ENCODE peak calls at places on chromosomes 13 and 19, in four cellular contexts. A is Calu3, F is thoracic aorta, W is HFFc6. H is an unnamed sample.

GRCh38 chr13:89925107-89925506 is 1422.4 kb upstream of the MIR17HG start:
- DNase-seq in A (peak; percentile 1), F (no peak), W (no peak), H (no peak)

GRCh38 chr19:45881909-45882528 is 3.9 kb downstream of the IRF2BP1 start:
- DNase-seq in A (peak; percentile 61), F (no peak), W (no peak), H (no peak)

GRCh38 chr13:93364166-93364565 is 137.6 kb downstream of the GPC6 start:
- DNase-seq in A (no peak), F (no peak), W (no peak), H (no peak)

GRCh38 chr13:94154362-94154761 is 325.1 kb downstream of the DCT start:
- DNase-seq in A (no peak), F (no peak), W (peak; percentile 52), H (no peak)

GRCh38 chr19:51727349-51727880 is 3.6 kb upstream of the HAS1 start:
- DNase-seq in A (no peak), F (no peak), W (peak; percentile 24), H (no peak)

GRCh38 chr13:26528527-26528926 is 29.0 kb upstream of the WASF3 start:
- DNase-seq in A (no peak), F (no peak), W (no peak), H (no peak)

GRCh38 chr19:18429717-18430416 is 8.1 kb downstream of the ISYNA1 start:
- DNase-seq in A (no peak), F (no peak), W (no peak), H (no peak)

GRCh38 chr13:64640002-64640401 is 2590.1 kb downstream of the PCDH9 start:
- DNase-seq in A (no peak), F (no peak), W (no peak), H (no peak)

GRCh38 chr13:106440846-106441245 is 94.6 kb downstream of the EFNB2 start:
- DNase-seq in A (no peak), F (no peak), W (no peak), H (no peak)
- TF ChIP-seq CTCF in A (no peak), F (no peak), W (no peak), H (no peak)

GRCh38 chr13:30617315-30618185 is at the start of gene USPL1:
- DNase-seq in A (peak; percentile 96), F (peak; percentile 93), W (peak; percentile 99), H (peak; percentile 98)
- TF ChIP-seq CTCF in A (no peak), F (peak; percentile 33), W (peak; percentile 65), H (peak; percentile 65)

GRCh38 chr13:60957816-60958215 is 457.8 kb downstream of the PCDH20 start:
- DNase-seq in A (no peak), F (no peak), W (no peak), H (no peak)
- TF ChIP-seq CTCF in A (no peak), F (no peak), W (no peak), H (no peak)

GRCh38 chr19:4386038-4386782 is 14.1 kb downstream of the SH3GL1 start:
- DNase-seq in A (no peak), F (no peak), W (no peak), H (no peak)
- TF ChIP-seq CTCF in A (no peak), F (no peak), W (peak; percentile 47), H (peak; percentile 35)

GRCh38 chr19:28608292-28608691 is 604.7 kb downstream of the UQCRFS1 start:
- DNase-seq in A (no peak), F (no peak), W (no peak), H (no peak)
- TF ChIP-seq CTCF in A (no peak), F (no peak), W (no peak), H (no peak)